ENCODE peak calls at places on chromosomes 5 and 9, in nine cellular contexts. Z, X, F, B, N, P, I, D and J are unnamed samples.

GRCh38 chr9:16368425-16369087 is 501.9 kb downstream of the BNC2 start:
- DNase-seq in Z (no peak), X (no peak), F (no peak), B (no peak), N (no peak), P (no peak), I (peak), D (no peak), J (no peak)

GRCh38 chr5:51326844-51327243 is 56.4 kb upstream of the ISL1 start:
- DNase-seq in Z (no peak), X (no peak), F (no peak), B (no peak), N (peak), P (no peak), I (no peak), D (no peak), J (no peak)

GRCh38 chr5:175658299-175659145 is 651 bp downstream of the HRH2 start:
- DNase-seq in Z (peak), X (no peak), F (peak), B (no peak), N (no peak), P (no peak), I (no peak), D (no peak), J (no peak)

GRCh38 chr5:180643191-180643851 is 6.1 kb downstream of the FLT4 start:
- DNase-seq in Z (no peak), X (no peak), F (no peak), B (no peak), N (no peak), P (no peak), I (no peak), D (no peak), J (no peak)

GRCh38 chr5:158023266-158023665 is 164.3 kb upstream of the CLINT1 start:
- DNase-seq in Z (no peak), X (no peak), F (no peak), B (no peak), N (no peak), P (no peak), I (no peak), D (peak), J (no peak)

GRCh38 chr5:39201795-39202593 is 17.4 kb downstream of the FYB1 start:
- DNase-seq in Z (no peak), X (no peak), F (no peak), B (no peak), N (no peak), P (no peak), I (no peak), D (no peak), J (no peak)

GRCh38 chr9:18260527-18260926 is 213.4 kb upstream of the ADAMTSL1 start:
- DNase-seq in Z (peak), X (no peak), F (no peak), B (no peak), N (peak), P (no peak), I (peak), D (no peak), J (no peak)

GRCh38 chr5:170121321-170121720 is 15.6 kb downstream of the FOXI1 start:
- DNase-seq in Z (no peak), X (no peak), F (no peak), B (no peak), N (no peak), P (no peak), I (no peak), D (no peak), J (no peak)

GRCh38 chr9:138072897-138073296 is 195.3 kb downstream of the CACNA1B start:
- DNase-seq in Z (no peak), X (peak), F (no peak), B (no peak), N (no peak), P (no peak), I (no peak), D (no peak), J (no peak)

GRCh38 chr9:90991953-90992352 is 190.3 kb downstream of the SYK start:
- DNase-seq in Z (no peak), X (no peak), F (no peak), B (no peak), N (no peak), P (no peak), I (no peak), D (no peak), J (no peak)

GRCh38 chr9:137046094-137046787 is at the start of gene NPDC1:
- DNase-seq in Z (peak), X (peak), F (peak), B (peak), N (peak), P (peak), I (peak), D (peak), J (peak)

GRCh38 chr5:67066815-67067214 is 129.8 kb downstream of the CD180 start:
- DNase-seq in Z (no peak), X (no peak), F (no peak), B (no peak), N (no peak), P (no peak), I (no peak), D (no peak), J (no peak)

GRCh38 chr9:72951520-72952393 is 1.1 kb downstream of the ALDH1A1 start:
- DNase-seq in Z (no peak), X (no peak), F (no peak), B (no peak), N (no peak), P (no peak), I (no peak), D (no peak), J (no peak)

GRCh38 chr5:40043916-40044315 is 619.1 kb upstream of the DAB2 start:
- DNase-seq in Z (no peak), X (no peak), F (no peak), B (no peak), N (no peak), P (no peak), I (no peak), D (peak), J (no peak)

GRCh38 chr5:122839731-122840130 is 5.7 kb upstream of the SNX24 start:
- DNase-seq in Z (no peak), X (no peak), F (no peak), B (no peak), N (no peak), P (no peak), I (no peak), D (no peak), J (no peak)

GRCh38 chr9:107734231-107735014 is 244.9 kb upstream of the KLF4 start:
- DNase-seq in Z (no peak), X (no peak), F (no peak), B (no peak), N (no peak), P (no peak), I (no peak), D (no peak), J (no peak)

GRCh38 chr5:30355675-30356074 is 837.8 kb upstream of the CDH6 start:
- DNase-seq in Z (no peak), X (no peak), F (no peak), B (no peak), N (no peak), P (no peak), I (no peak), D (no peak), J (no peak)

GRCh38 chr9:120366646-120367019 is 213.3 kb downstream of the CDK5RAP2 start:
- DNase-seq in Z (no peak), X (no peak), F (no peak), B (no peak), N (no peak), P (no peak), I (no peak), D (no peak), J (no peak)

GRCh38 chr9:84439253-84439652 is 98.7 kb upstream of the SLC28A3 start:
- DNase-seq in Z (no peak), X (no peak), F (no peak), B (no peak), N (no peak), P (no peak), I (no peak), D (no peak), J (no peak)

GRCh38 chr5:50655067-50655809 is 11.2 kb upstream of the PARP8 start:
- DNase-seq in Z (no peak), X (no peak), F (no peak), B (no peak), N (no peak), P (no peak), I (no peak), D (no peak), J (no peak)

GRCh38 chr5:156155638-156156037 is 171.3 kb upstream of the SGCD start:
- DNase-seq in Z (no peak), X (no peak), F (no peak), B (no peak), N (peak), P (no peak), I (no peak), D (peak), J (no peak)